ENCODE peak calls at places on chromosomes 11 and 22, in five cellular contexts. V, L, Z, Q and O are unnamed samples.

GRCh38 chr11:75547177-75547576 is 14.9 kb upstream of the SERPINH1 start:
- DNase-seq in V (no peak), L (no peak), Z (no peak), Q (no peak), O (no peak)

GRCh38 chr11:17838102-17838501 is 103.5 kb downstream of the KCNC1 start:
- DNase-seq in V (no peak), L (no peak), Z (no peak), Q (no peak), O (no peak)

GRCh38 chr11:13210424-13210823 is 67.2 kb upstream of the BMAL1 start:
- DNase-seq in V (peak), L (peak), Z (peak), Q (peak), O (no peak)

GRCh38 chr11:92979176-92979575 is 9.7 kb downstream of the MTNR1B start:
- DNase-seq in V (peak), L (peak), Z (no peak), Q (no peak), O (no peak)

GRCh38 chr22:30277547-30278344 is 11.1 kb upstream of the OSM start:
- DNase-seq in V (peak), L (peak), Z (peak), Q (no peak), O (no peak)

GRCh38 chr11:7677071-7677470 is 3.8 kb upstream of the CYB5R2 start:
- DNase-seq in V (no peak), L (peak), Z (no peak), Q (no peak), O (no peak)

GRCh38 chr11:11086979-11087378 is 229.1 kb upstream of the ZBED5 start:
- DNase-seq in V (no peak), L (no peak), Z (no peak), Q (no peak), O (no peak)

GRCh38 chr11:117823941-117824420 is 563 bp downstream of the FXYD2 start:
- DNase-seq in V (peak), L (no peak), Z (peak), Q (no peak), O (no peak)

GRCh38 chr11:112227471-112227870 is 1.2 kb downstream of the PTS start:
- DNase-seq in V (no peak), L (no peak), Z (no peak), Q (no peak), O (no peak)

GRCh38 chr11:108221981-108222685 is at the start of gene NPAT:
- DNase-seq in V (no peak), L (no peak), Z (no peak), Q (no peak), O (no peak)

GRCh38 chr22:41526802-41527799 is 17.2 kb downstream of the POLR3H start:
- DNase-seq in V (no peak), L (no peak), Z (peak), Q (no peak), O (no peak)

GRCh38 chr22:40019100-40019499 is 24.3 kb downstream of the FAM83F start:
- DNase-seq in V (no peak), L (no peak), Z (no peak), Q (no peak), O (no peak)

GRCh38 chr11:43404836-43405479 is 46.2 kb downstream of the TTC17 start:
- DNase-seq in V (no peak), L (no peak), Z (no peak), Q (no peak), O (no peak)

GRCh38 chr11:26134481-26135355 is 197.2 kb upstream of the ANO3 start:
- DNase-seq in V (peak), L (peak), Z (no peak), Q (no peak), O (no peak)

GRCh38 chr11:19913236-19913892 is 200.7 kb downstream of the NAV2 start:
- DNase-seq in V (no peak), L (no peak), Z (no peak), Q (no peak), O (no peak)

GRCh38 chr11:116418388-116419041 is 354.3 kb downstream of the BUD13 start:
- DNase-seq in V (no peak), L (no peak), Z (no peak), Q (no peak), O (no peak)

GRCh38 chr11:92955900-92956299 is 13.6 kb upstream of the MTNR1B start:
- DNase-seq in V (no peak), L (no peak), Z (no peak), Q (no peak), O (no peak)

GRCh38 chr22:42869888-42870480 is 12.9 kb upstream of the ARFGAP3 start:
- DNase-seq in V (no peak), L (no peak), Z (no peak), Q (no peak), O (no peak)

GRCh38 chr11:47861762-47862161 is 13.6 kb upstream of the NUP160 start:
- DNase-seq in V (peak), L (no peak), Z (no peak), Q (no peak), O (no peak)

GRCh38 chr11:125494033-125494364 is 2.1 kb downstream of the FEZ1 start:
- DNase-seq in V (no peak), L (no peak), Z (no peak), Q (no peak), O (no peak)

GRCh38 chr22:35632902-35633301 is 15.3 kb upstream of the APOL6 start:
- DNase-seq in V (no peak), L (no peak), Z (no peak), Q (no peak), O (peak)

GRCh38 chr11:2525941-2526807 is 81.4 kb downstream of the KCNQ1 start:
- DNase-seq in V (no peak), L (no peak), Z (peak), Q (no peak), O (peak)

GRCh38 chr11:12706531-12707499 is 32.6 kb downstream of the TEAD1 start:
- DNase-seq in V (no peak), L (no peak), Z (peak), Q (peak), O (no peak)

GRCh38 chr11:112025682-112026081 is 474 bp downstream of the DLAT start:
- DNase-seq in V (peak), L (peak), Z (no peak), Q (no peak), O (no peak)

GRCh38 chr22:46072030-46072881 is 78.1 kb upstream of the PPARA start:
- DNase-seq in V (peak), L (no peak), Z (peak), Q (no peak), O (peak)

GRCh38 chr11:93268287-93269040 is 62.1 kb upstream of the DEUP1 start:
- DNase-seq in V (no peak), L (no peak), Z (no peak), Q (no peak), O (no peak)

GRCh38 chr11:123111465-123111864 is 49.5 kb upstream of the HSPA8 start:
- DNase-seq in V (peak), L (peak), Z (no peak), Q (peak), O (no peak)

GRCh38 chr11:70073188-70073817 is 4.8 kb upstream of the ANO1 start:
- DNase-seq in V (peak), L (no peak), Z (peak), Q (no peak), O (peak)

GRCh38 chr11:77058900-77059299 is 7.9 kb upstream of the CAPN5 start:
- DNase-seq in V (no peak), L (no peak), Z (no peak), Q (no peak), O (no peak)

GRCh38 chr22:45579806-45580702 is 77.4 kb downstream of the FBLN1 start:
- DNase-seq in V (no peak), L (no peak), Z (no peak), Q (no peak), O (no peak)

GRCh38 chr11:67667490-67668190 is 6.8 kb downstream of the ALDH3B2 start:
- DNase-seq in V (no peak), L (no peak), Z (no peak), Q (no peak), O (no peak)

GRCh38 chr11:96470521-96470920 is 80.7 kb downstream of the JRKL start:
- DNase-seq in V (no peak), L (no peak), Z (no peak), Q (no peak), O (no peak)